ENCODE peak calls at places on chromosomes 13 and 19, in nine cellular contexts. F, D, H, M, P, S, J, K and Y are unnamed samples.

GRCh38 chr13:45482571-45483173 is 17.9 kb downstream of the COG3 start:
- DNase-seq in P (no peak), M (no peak), H (no peak), K (no peak), J (no peak), S (no peak), D (no peak), F (no peak), Y (no peak)

GRCh38 chr19:35775046-35775297 is 392 bp upstream of the ARHGAP33 start:
- DNase-seq in D (no peak), S (no peak), H (no peak), M (no peak), J (no peak), K (no peak), P (no peak), F (no peak), Y (no peak)

GRCh38 chr19:33950141-33950805 is 153.6 kb downstream of the KCTD15 start:
- DNase-seq in P (no peak), J (no peak), M (no peak), H (no peak), K (no peak), S (no peak), F (no peak), D (no peak), Y (no peak)

GRCh38 chr19:55082023-55082851 is 6.6 kb downstream of the EPS8L1 start:
- DNase-seq in H (peak), K (no peak), P (peak), S (no peak), D (peak), F (no peak), M (no peak), J (peak), Y (peak)

GRCh38 chr13:45492538-45492937 is 27.8 kb downstream of the COG3 start:
- DNase-seq in H (no peak), S (no peak), K (no peak), M (no peak), P (no peak), D (no peak), J (no peak), F (no peak), Y (no peak)

GRCh38 chr13:23921451-23921888 is 24.2 kb upstream of the C1QTNF9B start:
- DNase-seq in J (no peak), M (no peak), K (no peak), D (no peak), S (no peak), F (no peak), H (no peak), P (no peak), Y (no peak)

GRCh38 chr19:7458675-7459074 is 30.2 kb downstream of the PEX11G start:
- DNase-seq in K (no peak), M (no peak), P (no peak), S (no peak), J (no peak), F (no peak), H (no peak), D (no peak), Y (no peak)

GRCh38 chr19:28710278-28710677 is 502.7 kb downstream of the UQCRFS1 start:
- DNase-seq in K (peak), D (peak), J (no peak), F (no peak), M (no peak), S (no peak), P (no peak), H (peak), Y (no peak)

GRCh38 chr13:48431987-48432615 is 19.2 kb upstream of the LPAR6 start:
- DNase-seq in J (no peak), D (no peak), K (no peak), S (no peak), F (no peak), H (no peak), M (no peak), P (no peak), Y (no peak)

GRCh38 chr13:105665284-105665683 is 870.2 kb downstream of the EFNB2 start:
- DNase-seq in F (no peak), D (no peak), P (no peak), K (peak), H (no peak), J (no peak), S (no peak), M (no peak), Y (no peak)

GRCh38 chr13:43544011-43544410 is 242.8 kb downstream of the ENOX1 start:
- DNase-seq in J (no peak), F (no peak), D (no peak), P (no peak), M (no peak), H (no peak), K (no peak), S (no peak), Y (no peak)

GRCh38 chr19:2083174-2083854 is 12.8 kb downstream of the MOB3A start:
- DNase-seq in P (peak), D (no peak), F (peak), M (peak), J (peak), H (peak), K (no peak), S (no peak), Y (peak)

GRCh38 chr13:28467886-28468519 is 26.9 kb downstream of the FLT1 start:
- DNase-seq in J (no peak), D (no peak), S (no peak), K (no peak), H (peak), P (no peak), M (no peak), F (no peak), Y (no peak)

GRCh38 chr19:14112051-14112808 is 5.3 kb downstream of the PRKACA start:
- DNase-seq in D (no peak), K (no peak), F (no peak), J (no peak), S (no peak), P (no peak), M (no peak), H (no peak), Y (no peak)

GRCh38 chr19:16461630-16462051 is 10.1 kb downstream of the EPS15L1 start:
- DNase-seq in D (no peak), K (no peak), P (no peak), F (no peak), H (no peak), S (no peak), M (no peak), J (no peak), Y (no peak)

GRCh38 chr13:74217816-74218215 is 83.6 kb upstream of the KLF12 start:
- DNase-seq in S (no peak), F (no peak), D (no peak), M (no peak), H (no peak), P (no peak), K (peak), J (no peak), Y (no peak)

GRCh38 chr19:677201-677600 is 1.0 kb downstream of the FSTL3 start:
- DNase-seq in D (peak), S (no peak), J (no peak), M (no peak), K (no peak), F (no peak), P (no peak), H (no peak), Y (no peak)

GRCh38 chr13:33799950-33800592 is 17.9 kb upstream of the RFC3 start:
- DNase-seq in P (no peak), D (no peak), J (no peak), K (no peak), M (no peak), F (no peak), S (no peak), H (no peak), Y (no peak)

GRCh38 chr13:51643114-51643881 is 59.0 kb downstream of the WDFY2 start:
- DNase-seq in S (no peak), H (no peak), M (no peak), K (peak), P (no peak), J (no peak), D (peak), F (no peak), Y (no peak)

GRCh38 chr13:31424130-31424729 is 224.5 kb downstream of the B3GLCT start:
- DNase-seq in M (peak), K (peak), F (no peak), H (peak), P (peak), D (peak), S (peak), J (peak), Y (peak)

GRCh38 chr19:47531640-47532387 is 17.0 kb upstream of the NAPA start:
- DNase-seq in D (no peak), F (no peak), H (no peak), S (no peak), M (no peak), J (no peak), K (no peak), P (no peak), Y (no peak)

GRCh38 chr13:97434417-97435296 is 688 bp downstream of the RAP2A start:
- DNase-seq in M (peak), J (peak), S (peak), F (peak), K (no peak), D (no peak), P (peak), H (no peak), Y (peak)

GRCh38 chr19:12834976-12835757 is 788 bp upstream of the RTBDN start:
- DNase-seq in P (peak), D (no peak), S (no peak), H (no peak), F (no peak), M (no peak), J (no peak), K (no peak), Y (peak)